ENCODE peak calls at places on chromosome 9, in six cellular contexts. I is body of pancreas, H is thoracic aorta, Z is foreskin keratinocyte, D is DND-41, V is upper lobe of right lung. K is an unnamed sample.

GRCh38 chr9:32931129-32931528 is 70.3 kb downstream of the APTX start:
- ATAC-seq in I (no peak), H (no peak), Z (no peak), D (no peak), V (no peak), K (no peak)

GRCh38 chr9:115204827-115205506 is 87.0 kb upstream of the TNC start:
- ATAC-seq in I (no peak), H (no peak), Z (peak), D (no peak), V (peak), K (no peak)

GRCh38 chr9:105027082-105027481 is 99.1 kb upstream of the ABCA1 start:
- ATAC-seq in I (no peak), H (no peak), Z (no peak), D (no peak), V (no peak), K (no peak)

GRCh38 chr9:136516191-136516654 is 29.6 kb downstream of the NOTCH1 start:
- ATAC-seq in I (no peak), H (no peak), Z (no peak), D (no peak), V (no peak), K (no peak)

GRCh38 chr9:135116371-135116770 is 28.9 kb downstream of the OLFM1 start:
- ATAC-seq in I (no peak), H (no peak), Z (no peak), D (no peak), V (no peak), K (no peak)

GRCh38 chr9:94825620-94825958 is 99.1 kb downstream of the AOPEP start:
- ATAC-seq in I (no peak), H (no peak), Z (no peak), D (no peak), V (no peak), K (no peak)

GRCh38 chr9:122206118-122207046 is 22.4 kb downstream of the LHX6 start:
- ATAC-seq in I (no peak), H (no peak), Z (no peak), D (no peak), V (no peak), K (peak)

GRCh38 chr9:124881138-124881743 is 19.3 kb downstream of the ARPC5L start:
- ATAC-seq in I (no peak), H (no peak), Z (no peak), D (no peak), V (no peak), K (no peak)

GRCh38 chr9:6479959-6480358 is 67.0 kb downstream of the UHRF2 start:
- ATAC-seq in I (no peak), H (no peak), Z (no peak), D (no peak), V (no peak), K (no peak)

GRCh38 chr9:98951967-98952366 is 8.3 kb downstream of the COL15A1 start:
- ATAC-seq in I (no peak), H (no peak), Z (peak), D (no peak), V (peak), K (no peak)

DNA sequence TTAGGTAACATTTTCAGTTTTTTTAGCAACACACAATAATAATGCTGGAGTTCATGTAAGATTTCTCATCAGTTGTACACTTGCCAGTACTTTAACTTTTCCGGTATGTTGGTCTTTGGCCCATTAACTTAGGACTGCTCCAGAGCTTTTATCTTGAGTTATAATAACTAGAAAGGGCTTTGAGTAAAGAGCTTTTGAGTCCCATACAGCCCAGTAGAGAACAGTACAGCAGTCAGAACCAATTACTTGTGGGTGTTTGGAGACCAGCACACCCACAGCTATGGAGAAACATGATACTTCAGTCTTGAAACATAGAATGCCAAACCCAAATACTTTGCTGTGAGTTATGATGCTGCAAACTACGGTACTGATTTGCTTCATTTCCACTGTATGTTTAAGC is 374.3 kb downstream of the CCDC171 start:
- ATAC-seq in I (no peak), H (no peak), Z (no peak), D (no peak), V (no peak), K (no peak)
- H3K27ac ChIP-seq in I (no peak), H (no peak), Z (no peak), D (no peak), V (no peak), K (no peak)

GRCh38 chr9:22241024-22241423 is 205.6 kb upstream of the DMRTA1 start:
- ATAC-seq in I (no peak), H (no peak), Z (peak), D (no peak), V (no peak), K (no peak)
- TF ChIP-seq CTCF in I (no peak), H (no peak), Z (no peak), D (no peak), V (no peak), K (no peak)

GRCh38 chr9:131404581-131404980 is 10.7 kb downstream of the PRRC2B start:
- ATAC-seq in I (no peak), H (no peak), Z (no peak), D (no peak), V (no peak), K (no peak)
- H3K27ac ChIP-seq in I (peak), H (peak), Z (no peak), D (no peak), V (peak), K (peak)

GRCh38 chr9:34124103-34124502 is 2.4 kb downstream of the DCAF12 start:
- ATAC-seq in I (no peak), H (no peak), Z (no peak), D (no peak), V (no peak), K (no peak)

GRCh38 chr9:34127035-34127948 is 794 bp upstream of the DCAF12 start:
- ATAC-seq in I (no peak), H (no peak), Z (no peak), D (peak), V (no peak), K (no peak)

GRCh38 chr9:34124923-34125322 is 1.6 kb downstream of the DCAF12 start:
- ATAC-seq in I (no peak), H (no peak), Z (no peak), D (no peak), V (peak), K (no peak)

GRCh38 chr9:34125681-34126206 is 754 bp downstream of the DCAF12 start:
- ATAC-seq in I (no peak), H (no peak), Z (peak), D (peak), V (no peak), K (no peak)

DNA sequence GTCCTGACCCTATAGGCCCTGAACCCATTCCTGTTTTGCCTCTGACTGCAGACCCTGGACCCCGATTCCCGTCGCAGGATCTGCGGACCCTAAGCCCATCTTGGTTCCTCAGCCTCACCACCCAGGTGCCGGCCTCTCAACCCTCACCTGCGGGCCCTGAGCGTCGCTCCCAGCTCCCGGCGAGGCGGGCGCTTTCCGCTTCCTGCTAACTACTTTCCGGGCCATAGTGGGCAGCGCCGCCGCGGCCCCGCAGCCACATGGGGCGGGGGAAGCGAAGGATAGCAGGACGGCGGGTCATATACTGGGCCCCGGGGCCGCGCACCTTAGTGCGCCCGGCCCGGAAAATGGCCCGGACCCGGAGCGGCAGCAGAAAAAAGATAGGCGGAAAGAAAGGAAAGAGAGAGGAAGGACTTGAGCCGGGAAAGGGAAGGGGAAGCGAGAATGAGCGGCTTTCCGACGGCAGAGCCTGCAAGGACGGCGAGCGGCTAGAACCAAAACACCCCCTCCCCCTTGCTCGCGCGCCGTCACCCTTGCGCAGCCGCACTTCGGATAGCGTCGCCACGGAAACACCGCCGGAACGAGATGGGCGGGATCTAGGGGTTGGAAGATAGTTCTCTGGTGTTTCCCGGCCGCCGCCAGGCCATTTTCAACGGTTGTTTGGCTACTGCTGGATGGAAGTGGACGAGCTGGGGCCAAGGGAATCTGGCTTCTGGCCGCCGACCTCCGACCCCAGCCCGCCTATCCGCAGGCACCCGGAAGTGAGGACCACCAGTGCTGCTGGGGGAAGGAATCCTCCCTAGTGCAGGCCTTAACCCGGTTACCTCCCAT is at the start of gene DCAF12:
- ATAC-seq in I (peak), H (peak), Z (peak), D (peak), V (peak), K (peak)
- TF ChIP-seq CTCF in I (no peak), H (no peak), Z (peak), D (peak), V (no peak), K (peak)

DNA sequence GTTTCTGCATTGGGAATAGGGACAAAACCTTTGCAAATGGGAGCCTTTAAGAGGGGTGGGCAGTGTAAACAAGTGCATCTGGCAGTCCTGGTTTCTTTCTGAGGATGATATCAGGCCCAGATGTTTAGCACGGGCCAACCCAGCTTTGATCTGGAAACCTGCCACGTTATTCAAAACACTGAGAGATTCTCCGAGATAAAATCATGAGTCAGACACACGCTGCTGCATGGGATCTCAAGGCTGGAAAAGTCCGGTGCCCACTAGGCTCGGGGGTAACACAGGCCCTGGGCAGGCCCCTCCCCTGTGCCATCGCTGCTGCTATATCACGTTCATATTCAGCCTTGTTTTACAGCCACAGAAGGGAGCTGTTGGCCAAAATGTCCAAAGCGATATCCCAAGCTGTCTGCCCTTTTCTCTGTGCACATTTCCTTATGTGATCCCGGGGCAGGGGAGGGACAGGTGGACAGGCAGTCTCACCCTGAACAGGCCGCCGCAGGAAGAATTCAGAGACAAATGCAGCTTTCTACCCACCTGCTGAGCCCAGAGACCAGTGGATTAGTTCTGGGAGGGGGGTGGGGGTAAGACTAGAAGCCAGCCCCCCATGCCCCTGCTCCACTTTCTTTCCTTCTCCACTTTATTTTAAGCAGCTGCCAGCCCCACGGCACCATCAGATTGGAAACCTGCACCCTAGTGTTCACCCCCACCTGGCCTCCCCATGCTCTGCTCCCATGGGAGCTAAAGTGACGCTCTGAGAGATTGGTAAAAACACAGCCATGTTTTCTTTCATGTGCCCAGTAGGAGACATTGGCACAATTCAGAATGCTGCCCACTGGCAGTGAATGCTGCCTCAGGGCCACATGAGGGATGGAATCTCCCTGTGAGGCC is 63.1 kb downstream of the TMOD1 start:
- ATAC-seq in I (no peak), H (no peak), Z (peak), D (peak), V (peak), K (peak)
- H3K27ac ChIP-seq in I (no peak), H (peak), Z (no peak), D (no peak), V (no peak), K (peak)

K was measured in gastroesophageal sphincter.